ENCODE peak calls at places on chromosome 22, in ten cellular contexts. H is A549, X is tibial nerve, Y is sigmoid colon, P is SK-N-SH, Z is transverse colon, A is stomach, T is GM12878, D is ovary, L is K562. W is an unnamed sample.

GRCh38 chr22:40634119-40634903 is 2.2 kb downstream of the MRTFA start:
- DNase-seq in P (no peak), A (no peak), Z (no peak), D (no peak), L (no peak), X (no peak), T (no peak), Y (peak; percentile 24), H (no peak), W (no peak)

GRCh38 chr22:48581821-48582469 is 1245.7 kb downstream of the BRD1 start:
- DNase-seq in Z (no peak), A (no peak), D (no peak), L (no peak), H (no peak), T (no peak), Y (no peak), X (no peak), P (no peak), W (no peak)

GRCh38 chr22:38820021-38820420 is 23.8 kb downstream of the NPTXR start:
- DNase-seq in A (no peak), D (no peak), Z (no peak), T (no peak), L (no peak), Y (no peak), X (no peak), H (no peak), P (no peak), W (no peak)

GRCh38 chr22:30325724-30326703 is 727 bp downstream of the TBC1D10A start:
- DNase-seq in H (no peak), D (no peak), A (peak; percentile 53), Y (peak; percentile 78), L (peak; percentile 80), Z (peak; percentile 62), X (no peak), P (peak; percentile 77), T (no peak), W (no peak)

GRCh38 chr22:47458348-47458747 is 695.9 kb downstream of the TBC1D22A start:
- DNase-seq in D (no peak), X (no peak), P (no peak), L (no peak), Y (no peak), A (no peak), H (no peak), Z (no peak), T (no peak), W (no peak)

GRCh38 chr22:27204280-27204679 is 546.9 kb downstream of the MIAT start:
- DNase-seq in Y (no peak), L (no peak), X (no peak), Z (no peak), T (no peak), D (no peak), H (no peak), A (no peak), P (no peak), W (no peak)

GRCh38 chr22:23833017-23833795 is 5.6 kb downstream of the DERL3 start:
- DNase-seq in P (peak; percentile 16), A (no peak), D (peak; percentile 32), L (no peak), Z (no peak), H (no peak), X (no peak), T (no peak), Y (peak; percentile 57), W (no peak)

GRCh38 chr22:38172489-38173155 is 9.0 kb downstream of the PLA2G6 start:
- DNase-seq in P (no peak), H (no peak), L (no peak), Y (peak; percentile 68), D (peak; percentile 52), X (no peak), A (peak; percentile 93), Z (peak; percentile 53), T (no peak), W (peak; percentile 80)

GRCh38 chr22:39543095-39543494 is 10.5 kb upstream of the RPS19BP1 start:
- DNase-seq in D (no peak), P (peak; percentile 72), H (peak; percentile 33), Z (no peak), A (no peak), T (no peak), L (peak; percentile 40), Y (no peak), X (no peak), W (no peak)

GRCh38 chr22:37480387-37481346 is 5.5 kb downstream of the MFNG start:
- DNase-seq in X (no peak), P (no peak), D (no peak), T (no peak), A (no peak), L (no peak), Y (no peak), H (no peak), Z (no peak), W (no peak)

GRCh38 chr22:23193420-23193819 is 13.1 kb downstream of the BCR start:
- DNase-seq in L (no peak), Y (no peak), X (no peak), P (no peak), A (no peak), D (no peak), Z (no peak), T (no peak), H (no peak), W (no peak)

GRCh38 chr22:30649430-30650007 is 13.9 kb downstream of the SLC35E4 start:
- DNase-seq in P (no peak), D (no peak), Z (peak; percentile 79), A (peak; percentile 78), L (peak; percentile 45), T (no peak), H (no peak), Y (no peak), X (no peak), W (no peak)

GRCh38 chr22:22720724-22721261 is 76.4 kb downstream of the GGTLC2 start:
- DNase-seq in D (no peak), Y (no peak), A (no peak), T (peak; percentile 62), L (no peak), Z (peak; percentile 46), H (no peak), X (no peak), P (no peak), W (peak; percentile 48)

GRCh38 chr22:26122920-26123468 is 46.3 kb upstream of the SEZ6L start:
- DNase-seq in X (no peak), D (no peak), Z (no peak), Y (no peak), H (no peak), A (no peak), T (peak; percentile 11), L (no peak), P (no peak), W (no peak)

GRCh38 chr22:38107692-38108515 is 2.6 kb downstream of the BAIAP2L2 start:
- DNase-seq in Z (peak; percentile 85), P (no peak), X (no peak), H (peak; percentile 33), L (no peak), D (no peak), Y (no peak), T (no peak), A (peak; percentile 40), W (no peak)

GRCh38 chr22:27385261-27385998 is 416.1 kb downstream of the MN1 start:
- DNase-seq in L (no peak), A (no peak), Y (no peak), Z (no peak), D (no peak), T (no peak), P (no peak), H (no peak), X (no peak), W (no peak)

GRCh38 chr22:26892401-26893033 is 235.1 kb downstream of the MIAT start:
- DNase-seq in T (no peak), L (no peak), Z (peak; percentile 15), P (no peak), A (peak; percentile 49), D (peak; percentile 40), X (no peak), Y (peak; percentile 72), H (no peak), W (peak; percentile 51)

GRCh38 chr22:21697021-21697771 is 31.4 kb downstream of the PPIL2 start:
- DNase-seq in D (no peak), T (no peak), P (no peak), X (no peak), Y (no peak), Z (no peak), L (no peak), A (no peak), H (no peak), W (no peak)

GRCh38 chr22:21696115-21696514 is 30.3 kb downstream of the PPIL2 start:
- DNase-seq in T (no peak), D (no peak), Y (no peak), A (no peak), Z (no peak), H (no peak), L (no peak), X (no peak), P (no peak), W (no peak)

GRCh38 chr22:21699643-21700042 is 33.8 kb downstream of the PPIL2 start:
- DNase-seq in Z (no peak), D (no peak), H (no peak), L (no peak), A (no peak), X (no peak), Y (no peak), P (no peak), T (no peak), W (no peak)

GRCh38 chr22:21698430-21699329 is 32.9 kb downstream of the PPIL2 start:
- DNase-seq in L (peak; percentile 76), X (peak; percentile 63), P (no peak), A (no peak), T (no peak), H (no peak), D (no peak), Z (no peak), Y (no peak), W (no peak)

GRCh38 chr22:21697866-21698265 is 32.1 kb downstream of the PPIL2 start:
- DNase-seq in H (no peak), A (no peak), Z (no peak), P (no peak), Y (no peak), D (no peak), L (no peak), T (no peak), X (no peak), W (no peak)
- H3K4me3 ChIP-seq in H (no peak overlapping the region), A (no peak overlapping the region), Z (no peak overlapping the region), P (no peak overlapping the region), Y (no peak overlapping the region), D (no peak overlapping the region), L (no peak overlapping the region), T (no peak overlapping the region), X (no peak overlapping the region), W (no peak overlapping the region)

GRCh38 chr22:20548806-20549205 is 41.4 kb downstream of the MED15 start:
- DNase-seq in T (no peak), Y (peak; percentile 21), D (no peak), H (no peak), X (no peak), P (no peak), L (no peak), A (no peak), Z (no peak), W (no peak)
- TF ChIP-seq EP300 in T (no peak), Y (no peak), D (no peak), H (no peak), X (no peak), P (no peak), L (no peak), A (no peak), Z (no peak), W (no peak)

GRCh38 chr22:33063611-33064010 is 5.4 kb upstream of the SYN3 start:
- DNase-seq in D (no peak), Z (no peak), P (no peak), X (no peak), Y (no peak), L (no peak), T (no peak), A (no peak), H (no peak), W (no peak)
- H3K4me3 ChIP-seq in D (no peak overlapping the region), Z (no peak overlapping the region), P (no peak overlapping the region), X (no peak overlapping the region), Y (no peak overlapping the region), L (no peak overlapping the region), T (no peak overlapping the region), A (no peak overlapping the region), H (no peak overlapping the region), W (no peak overlapping the region)

GRCh38 chr22:32204856-32205722 is at the start of gene RFPL2:
- DNase-seq in A (no peak), Y (no peak), X (no peak), H (peak; percentile 58), L (no peak), Z (peak; percentile 32), D (no peak), T (no peak), P (peak; percentile 85), W (peak; percentile 76)
- TF ChIP-seq EP300 in A (no peak), Y (no peak), X (no peak), H (no peak), L (no peak), Z (no peak), D (no peak), T (no peak), P (no peak), W (no peak)